ENCODE peak calls at places on chromosomes 6 and 20, in ten cellular contexts. U is tibial nerve; F is PC-3; D is CD8-positive, alpha-beta T cell; G is mesenchymal stem cell; O is right atrium auricular region; N is heart left ventricle; I is heart right ventricle; J is dorsolateral prefrontal cortex; S is esophagus squamous epithelium. E is an unnamed sample.

GRCh38 chr20:9286501-9286900 is 217.6 kb downstream of the PLCB4 start:
- DNase-seq in F (peak), I (no peak), U (no peak), S (no peak), G (no peak), O (no peak), J (no peak), D (no peak), N (no peak), E (no peak)

GRCh38 chr6:26216886-26217713 is 129.9 kb downstream of the HFE start:
- DNase-seq in U (peak), N (peak), G (peak), F (no peak), D (peak), S (no peak), O (peak), J (peak), I (peak), E (peak)

GRCh38 chr20:62887147-62887859 is 25.7 kb upstream of the TCFL5 start:
- DNase-seq in N (peak), J (no peak), O (peak), S (no peak), D (no peak), U (peak), G (peak), I (no peak), F (peak), E (peak)

GRCh38 chr6:127514396-127515227 is 4.5 kb downstream of the MTCL3 start:
- DNase-seq in N (peak), J (peak), G (peak), F (no peak), I (peak), S (no peak), U (no peak), O (no peak), D (no peak), E (peak)

GRCh38 chr6:76264466-76264865 is 192.0 kb upstream of the IMPG1 start:
- DNase-seq in O (no peak), N (no peak), J (no peak), I (no peak), G (no peak), D (no peak), U (no peak), F (peak), S (no peak), E (no peak)

GRCh38 chr20:49424536-49424935 is 57.9 kb downstream of the KCNB1 start:
- DNase-seq in J (peak), S (no peak), F (no peak), U (no peak), D (no peak), N (peak), O (no peak), G (no peak), I (peak), E (no peak)

GRCh38 chr20:24470782-24471582 is 1.6 kb downstream of the SYNDIG1 start:
- DNase-seq in S (no peak), U (no peak), O (no peak), I (no peak), N (no peak), D (no peak), G (no peak), F (no peak), J (peak), E (no peak)

GRCh38 chr6:70547313-70547712 is 19.4 kb upstream of the SDHAF4 start:
- DNase-seq in G (peak), S (no peak), U (no peak), I (no peak), N (no peak), J (no peak), F (peak), O (no peak), D (no peak), E (no peak)

GRCh38 chr6:72813807-72814596 is 192.1 kb downstream of the KCNQ5 start:
- DNase-seq in N (no peak), O (no peak), G (no peak), I (no peak), J (no peak), S (no peak), D (no peak), F (no peak), U (no peak), E (peak)

DNA sequence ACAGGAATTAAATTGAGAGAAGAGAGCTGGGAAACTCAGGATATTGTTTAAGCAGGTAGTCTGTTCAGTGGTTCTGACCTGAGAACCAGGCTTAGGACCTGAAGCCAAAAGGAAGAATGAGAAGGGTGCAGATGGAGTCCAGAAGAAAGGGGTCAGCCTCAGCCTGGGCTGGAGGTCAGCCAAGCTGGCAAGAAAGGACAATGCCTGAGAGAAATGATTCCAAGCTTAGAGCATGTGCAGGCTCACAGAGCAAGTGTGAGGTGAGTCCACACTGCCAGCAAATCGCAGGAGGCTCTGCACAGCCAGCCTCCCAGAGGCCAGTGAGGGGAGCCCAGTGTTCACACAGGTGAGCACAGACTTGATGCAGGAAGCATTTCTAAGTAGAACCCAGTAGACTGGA is 47.3 kb downstream of the DAAM2 start:
- DNase-seq in U (no peak), F (no peak), O (no peak), J (no peak), D (no peak), N (no peak), S (no peak), I (no peak), G (no peak), E (no peak)
- H3K27ac ChIP-seq in U (peak), F (no peak), O (no peak), J (peak), D (no peak), N (no peak), S (no peak), I (no peak), G (no peak), E (no peak)

DNA sequence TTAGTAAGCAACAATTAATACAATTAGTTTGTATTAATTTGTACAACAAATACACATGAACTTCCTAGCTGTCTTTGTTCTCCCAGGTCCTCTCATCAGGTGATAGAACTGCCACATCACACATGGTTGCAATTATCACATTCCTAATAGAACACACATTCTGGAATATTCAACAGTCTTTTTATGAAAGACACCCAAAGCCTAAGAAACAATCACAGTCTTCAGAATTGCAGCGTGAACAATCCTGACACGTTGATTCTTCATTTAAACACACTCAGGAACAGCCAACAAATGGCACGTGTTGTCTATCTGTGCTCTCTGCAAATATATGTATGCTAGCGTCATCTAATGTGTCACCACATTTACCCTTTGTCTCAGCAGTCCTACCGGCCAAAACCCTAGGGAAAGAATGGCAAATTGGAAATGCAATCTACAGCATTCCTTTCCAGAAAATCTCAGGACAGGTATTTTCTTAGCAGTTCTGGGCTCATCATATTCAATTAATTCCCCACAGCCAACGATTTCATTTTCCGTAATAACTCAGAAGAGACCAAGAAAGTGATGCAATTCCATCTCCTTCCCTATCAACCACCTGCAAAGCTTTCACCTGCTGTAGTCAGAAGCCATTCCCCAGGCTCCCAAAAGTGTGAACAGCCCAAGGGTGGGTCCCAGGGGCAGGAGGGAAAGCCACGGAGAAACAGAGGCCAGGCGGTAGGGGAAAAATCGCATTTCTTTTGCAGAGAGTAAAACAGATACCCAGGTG is 280.3 kb upstream of the JARID2 start:
- DNase-seq in J (no peak), S (no peak), U (no peak), I (no peak), N (no peak), G (no peak), D (no peak), F (no peak), O (no peak), E (no peak)
- H3K27ac ChIP-seq in J (no peak), S (no peak), U (no peak), I (no peak), N (no peak), G (no peak), D (no peak), F (no peak), O (no peak), E (no peak)

GRCh38 chr6:158666637-158667359 is 16.9 kb downstream of the SYTL3 start:
- DNase-seq in N (no peak), J (no peak), G (peak), D (no peak), O (peak), S (no peak), F (no peak), I (no peak), U (peak), E (no peak)
- H3K27ac ChIP-seq in N (no peak), J (peak), G (no peak), D (no peak), O (no peak), S (peak), F (no peak), I (no peak), U (peak), E (no peak)

GRCh38 chr6:139249387-139249786 is 42.4 kb downstream of the TXLNB start:
- DNase-seq in I (no peak), G (no peak), S (no peak), D (no peak), F (no peak), U (no peak), J (no peak), N (no peak), O (no peak), E (no peak)

GRCh38 chr6:139253656-139254055 is 38.1 kb downstream of the TXLNB start:
- DNase-seq in D (no peak), G (no peak), N (no peak), I (no peak), U (no peak), J (no peak), S (no peak), O (no peak), F (no peak), E (no peak)

GRCh38 chr6:139250296-139251274 is 41.2 kb downstream of the TXLNB start:
- DNase-seq in S (no peak), N (peak), G (peak), O (no peak), D (peak), J (no peak), F (peak), I (peak), U (peak), E (peak)

GRCh38 chr6:139252018-139252390 is 39.8 kb downstream of the TXLNB start:
- DNase-seq in J (no peak), D (no peak), O (no peak), G (no peak), S (no peak), N (no peak), I (no peak), U (no peak), F (no peak), E (no peak)

DNA sequence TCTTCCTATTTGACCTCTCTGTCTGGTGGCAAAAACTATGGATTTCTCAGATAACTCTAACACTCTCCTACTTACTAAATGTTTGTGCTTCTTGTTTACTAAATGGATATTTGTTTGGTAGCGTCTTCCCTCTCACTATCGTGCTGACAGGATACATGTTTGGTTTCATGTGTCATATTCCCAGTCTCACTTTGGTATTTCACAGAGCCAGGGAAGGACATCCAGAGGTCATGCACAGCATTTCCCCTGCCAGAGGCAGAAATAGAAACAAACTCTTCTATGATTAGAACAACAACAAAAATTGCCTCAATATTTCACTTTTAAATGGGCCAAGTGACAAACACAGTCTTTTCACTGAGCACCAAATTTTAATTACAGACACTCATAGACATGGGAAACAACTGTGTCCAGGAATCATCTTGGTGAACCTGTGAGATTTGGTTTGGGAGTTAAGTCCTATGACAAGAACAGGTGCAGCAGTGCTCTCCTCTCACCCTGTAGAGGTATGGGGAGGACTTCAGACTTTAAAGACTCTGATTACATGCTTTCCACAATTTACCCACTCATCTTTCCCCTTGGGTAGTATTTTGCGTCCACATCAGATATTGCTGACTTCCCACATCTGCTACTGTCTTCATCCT is 40.3 kb downstream of the TXLNB start:
- DNase-seq in G (peak), J (no peak), S (no peak), N (no peak), U (no peak), I (peak), F (no peak), D (no peak), O (no peak), E (no peak)
- H3K27ac ChIP-seq in G (no peak), J (no peak), S (peak), N (peak), U (peak), I (peak), F (no peak), D (no peak), O (peak), E (peak)

GRCh38 chr20:48008850-48009535 is 223.7 kb upstream of the SULF2 start:
- DNase-seq in D (no peak), O (peak), I (no peak), J (no peak), S (no peak), U (no peak), N (no peak), F (no peak), G (no peak), E (no peak)
- H3K27ac ChIP-seq in D (no peak), O (no peak), I (no peak), J (no peak), S (no peak), U (no peak), N (no peak), F (no peak), G (no peak), E (no peak)